ENCODE peak calls at places on chromosomes 5 and 9, in six cellular contexts. V is A549, H is K562, P is endothelial cell of umbilical vein, N is GM12878, X is HepG2. Z is an unnamed sample.

GRCh38 chr5:53884411-53884810 is 324.0 kb downstream of the NDUFS4 start:
- DNase-seq in V (no peak), H (no peak), P (no peak), N (no peak), X (no peak), Z (no peak)

GRCh38 chr9:113756476-113757198 is 119.5 kb upstream of the ZNF618 start:
- DNase-seq in V (no peak), H (no peak), P (no peak), N (no peak), X (no peak), Z (no peak)

GRCh38 chr9:124018731-124019697 is 7.4 kb downstream of the LHX2 start:
- DNase-seq in V (no peak), H (no peak), P (no peak), N (no peak), X (no peak), Z (no peak)

GRCh38 chr5:171615201-171616001 is 170.2 kb upstream of the SMIM23 start:
- DNase-seq in V (no peak), H (no peak), P (no peak), N (no peak), X (no peak), Z (no peak)

GRCh38 chr9:2872307-2872940 is 28.5 kb upstream of the PUM3 start:
- DNase-seq in V (no peak), H (no peak), P (no peak), N (no peak), X (peak), Z (peak)

GRCh38 chr5:80239680-80240367 is 16.0 kb downstream of the SERINC5 start:
- DNase-seq in V (no peak), H (no peak), P (peak), N (no peak), X (no peak), Z (peak)

GRCh38 chr5:65133473-65134110 is 348.1 kb downstream of the ADAMTS6 start:
- DNase-seq in V (no peak), H (no peak), P (no peak), N (no peak), X (no peak), Z (no peak)

GRCh38 chr9:126435105-126435504 is 108.5 kb downstream of the MVB12B start:
- DNase-seq in V (no peak), H (no peak), P (no peak), N (no peak), X (no peak), Z (no peak)

GRCh38 chr9:18122156-18122555 is 351.8 kb upstream of the ADAMTSL1 start:
- DNase-seq in V (no peak), H (no peak), P (peak), N (no peak), X (no peak), Z (no peak)

GRCh38 chr5:1177826-1178528 is 23.4 kb upstream of the SLC6A19 start:
- DNase-seq in V (no peak), H (no peak), P (no peak), N (no peak), X (no peak), Z (no peak)

GRCh38 chr9:105435453-105435852 is 12.4 kb upstream of the FSD1L start:
- DNase-seq in V (no peak), H (no peak), P (no peak), N (no peak), X (no peak), Z (no peak)

GRCh38 chr5:15528476-15528875 is 28.5 kb downstream of the FBXL7 start:
- DNase-seq in V (no peak), H (no peak), P (no peak), N (no peak), X (no peak), Z (no peak)

GRCh38 chr5:97085787-97086181 is 56.6 kb downstream of the LIX1 start:
- DNase-seq in V (no peak), H (no peak), P (no peak), N (no peak), X (no peak), Z (no peak)

GRCh38 chr9:110152704-110153374 is 55.1 kb downstream of the C9orf152 start:
- DNase-seq in V (peak), H (peak), P (peak), N (no peak), X (peak), Z (peak)

GRCh38 chr9:137607141-137607857 is 1.8 kb downstream of the ARRDC1 start:
- DNase-seq in V (no peak), H (no peak), P (no peak), N (no peak), X (no peak), Z (peak)

GRCh38 chr5:10091701-10092100 is 158.0 kb downstream of the ATPSCKMT start:
- DNase-seq in V (no peak), H (no peak), P (no peak), N (no peak), X (no peak), Z (no peak)

GRCh38 chr9:87668722-87669121 is 57.2 kb upstream of the CTSL start:
- DNase-seq in V (no peak), H (no peak), P (no peak), N (no peak), X (no peak), Z (no peak)

GRCh38 chr9:18023332-18023731 is 444.5 kb downstream of the SH3GL2 start:
- DNase-seq in V (no peak), H (no peak), P (peak), N (no peak), X (no peak), Z (no peak)

GRCh38 chr5:129718766-129719165 is 29.1 kb upstream of the MINAR2 start:
- DNase-seq in V (no peak), H (no peak), P (no peak), N (no peak), X (no peak), Z (no peak)

GRCh38 chr9:95666785-95667155 is 150.0 kb upstream of the PTCH1 start:
- DNase-seq in V (no peak), H (no peak), P (no peak), N (no peak), X (no peak), Z (no peak)

GRCh38 chr5:147073098-147073497 is 161.7 kb upstream of the STK32A start:
- DNase-seq in V (no peak), H (no peak), P (no peak), N (no peak), X (no peak), Z (no peak)

GRCh38 chr5:145939532-145940065 is 3.2 kb downstream of the SH3RF2 start:
- DNase-seq in V (no peak), H (no peak), P (no peak), N (no peak), X (no peak), Z (no peak)

GRCh38 chr5:76582252-76583162 is 40.7 kb downstream of the F2RL2 start:
- DNase-seq in V (no peak), H (no peak), P (no peak), N (peak), X (no peak), Z (peak)

GRCh38 chr5:52840286-52841050 is 52.8 kb downstream of the ITGA1 start:
- DNase-seq in V (no peak), H (no peak), P (peak), N (no peak), X (no peak), Z (no peak)

GRCh38 chr9:98085955-98086354 is 29.4 kb downstream of the NANS start:
- DNase-seq in V (no peak), H (peak), P (no peak), N (no peak), X (no peak), Z (peak)

GRCh38 chr5:138466900-138467710 is 1.8 kb downstream of the EGR1 start:
- DNase-seq in V (no peak), H (no peak), P (peak), N (no peak), X (no peak), Z (no peak)

GRCh38 chr9:98018347-98018746 is 35.2 kb downstream of the ANP32B start:
- DNase-seq in V (no peak), H (no peak), P (no peak), N (no peak), X (no peak), Z (no peak)

GRCh38 chr9:752681-753200 is 88.8 kb upstream of the DMRT1 start:
- DNase-seq in V (no peak), H (no peak), P (no peak), N (no peak), X (no peak), Z (peak)

GRCh38 chr5:5348576-5348975 is 73.9 kb upstream of the ICE1 start:
- DNase-seq in V (no peak), H (no peak), P (no peak), N (no peak), X (no peak), Z (no peak)

GRCh38 chr9:92971121-92971520 is 23.8 kb downstream of the FGD3 start:
- DNase-seq in V (no peak), H (no peak), P (no peak), N (no peak), X (no peak), Z (no peak)
- TF ChIP-seq MYC in V (no peak), H (no peak), P (no peak), N (no peak), X (no peak), Z (no peak)

DNA sequence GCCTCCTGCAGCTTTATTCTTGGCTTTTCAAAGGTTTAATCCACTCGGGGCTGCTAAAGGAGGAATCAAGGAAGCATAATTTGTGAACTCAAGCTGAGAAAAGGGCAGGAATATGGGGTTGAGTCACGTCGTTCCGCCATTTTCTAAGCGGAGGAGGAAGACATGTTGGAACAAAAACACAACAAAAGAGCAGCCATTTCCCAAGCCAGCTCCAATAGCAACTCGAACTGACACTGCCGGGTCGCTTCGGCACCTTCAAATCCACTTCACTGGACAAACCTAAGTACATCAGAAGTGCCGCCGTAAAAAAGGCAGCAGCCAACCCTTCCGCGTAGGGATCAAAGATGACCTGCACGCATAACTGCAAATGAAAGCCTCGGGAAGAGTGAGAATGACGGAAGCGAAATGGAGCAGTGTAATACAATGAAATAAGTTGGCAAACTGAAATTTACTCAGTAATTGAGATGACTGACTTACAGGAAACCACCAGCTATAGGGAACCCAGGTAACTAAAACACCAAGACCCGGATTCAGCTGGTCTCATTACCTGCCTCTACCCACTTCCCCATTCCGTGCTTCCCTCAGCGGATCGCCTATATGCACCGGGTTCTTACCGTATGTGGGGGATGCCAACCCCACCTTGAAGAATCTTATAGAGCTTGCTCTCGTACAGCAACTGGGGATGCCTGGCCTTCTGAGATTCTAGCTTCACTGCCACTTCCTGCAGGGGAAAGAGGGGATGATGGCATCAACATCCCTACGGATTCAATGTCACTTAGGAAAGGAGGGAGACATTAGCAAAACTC is 1.6 kb downstream of the CSNK1A1 start:
- DNase-seq in V (peak), H (no peak), P (peak), N (peak), X (peak), Z (peak)
- TF ChIP-seq POLR2A in V (no peak), H (no peak), P (no peak), N (peak), X (peak), Z (no peak)

DNA sequence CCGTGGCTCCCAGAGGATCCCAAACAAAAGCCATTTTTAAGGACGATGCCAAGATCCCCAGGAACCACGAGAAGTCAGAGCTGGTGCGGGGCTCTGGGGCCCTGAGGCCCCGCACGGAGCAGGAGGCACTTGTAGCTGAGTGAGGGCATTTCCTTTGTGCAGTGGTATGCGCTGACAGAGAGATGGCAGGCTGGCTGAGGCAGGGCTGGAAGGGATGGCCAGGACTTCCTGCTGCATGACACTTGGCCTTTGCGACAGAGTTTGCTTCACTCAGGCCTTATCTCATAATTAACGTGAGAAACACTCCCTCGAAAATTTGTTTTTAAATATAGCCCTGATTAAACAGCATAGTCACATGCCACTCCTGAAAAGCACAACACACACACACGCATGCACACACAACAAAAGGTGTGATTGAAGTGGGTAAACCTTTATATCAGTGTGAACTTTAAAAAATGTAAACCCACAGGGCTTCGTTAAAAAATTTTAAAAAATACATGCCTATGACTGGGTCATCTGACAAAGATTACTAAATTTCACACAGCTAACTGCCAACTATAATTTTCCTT is 536.6 kb downstream of the PDE4D start:
- DNase-seq in V (no peak), H (no peak), P (no peak), N (no peak), X (no peak), Z (peak)
- TF ChIP-seq MYC in V (no peak), H (no peak), P (no peak), N (no peak), X (no peak), Z (peak)

DNA sequence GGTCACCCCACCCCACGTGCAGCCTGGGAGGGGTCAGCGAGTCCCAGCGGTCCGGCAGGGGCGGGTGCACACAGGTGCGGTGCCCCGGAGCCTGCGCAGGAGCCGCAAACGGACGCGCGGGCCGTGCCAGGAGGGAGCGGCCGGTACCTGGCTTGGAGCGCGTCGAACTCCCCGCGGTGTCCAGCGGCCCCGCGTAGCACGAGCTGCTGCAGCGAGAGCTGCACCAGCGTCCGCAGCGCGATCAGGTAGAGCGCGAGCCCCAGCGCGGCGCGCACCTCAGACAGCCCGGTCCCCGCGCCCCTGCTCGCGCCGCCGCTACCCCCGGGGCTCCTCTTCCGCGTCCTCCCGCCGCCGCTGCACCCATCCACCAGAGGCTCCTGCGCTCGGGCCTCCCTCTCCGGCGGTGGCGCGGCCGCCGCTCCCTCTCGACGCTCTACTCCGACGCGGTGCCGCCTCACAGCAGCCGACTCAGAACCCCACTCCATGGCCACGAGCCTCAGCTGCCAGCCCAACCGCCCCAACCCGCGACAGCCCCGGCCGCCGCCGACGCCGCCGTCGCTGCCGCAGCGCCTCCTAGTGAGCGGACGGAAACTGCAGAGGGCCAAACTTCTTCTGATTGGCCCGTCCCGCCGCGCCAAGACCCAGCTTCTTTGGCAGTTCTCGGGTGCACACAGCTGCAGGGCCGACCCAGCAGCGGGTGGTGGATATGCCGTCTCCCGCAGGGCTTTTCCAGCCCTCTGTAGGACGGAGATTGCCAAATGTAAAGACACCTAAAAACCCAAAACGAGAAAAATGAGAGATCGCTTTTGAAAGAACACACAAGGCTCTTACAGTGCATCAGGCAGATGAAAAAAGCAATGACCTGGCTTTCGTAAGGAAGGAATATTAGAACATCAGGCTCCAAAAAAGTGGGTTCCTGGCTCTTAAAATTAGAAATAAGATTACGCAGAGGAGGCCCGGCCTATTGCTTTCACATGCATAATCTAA is at the start of gene ERMP1:
- DNase-seq in V (peak), H (peak), P (peak), N (no peak), X (peak), Z (peak)
- TF ChIP-seq POLR2A in V (peak), H (peak), P (peak), N (peak), X (peak), Z (peak)